ENCODE peak calls at places on chromosomes 13 and 19, in ten cellular contexts. One of them, this sample, is unnamed.

GRCh38 chr19:4379383-4380253 is 20.7 kb downstream of the SH3GL1 start:
- DNase-seq in CD4-positive, CD25-positive, alpha-beta regulatory T cell: no peak
- DNase-seq in effector memory CD4-positive, alpha-beta T cell: no peak
- DNase-seq in left ventricle myocardium inferior: no peak
- DNase-seq in psoas muscle: peak; percentile 93
- DNase-seq in tibial artery: no peak
- DNase-seq in esophagus squamous epithelium: no peak
- DNase-seq in endothelial cell of umbilical vein: peak; percentile 38
- DNase-seq in neuronal stem cell: no peak
- DNase-seq in cardiac muscle cell: peak; percentile 63
- DNase-seq in this sample: peak; percentile 74

GRCh38 chr19:39599116-39599515 is 3.2 kb upstream of the LGALS13 start:
- DNase-seq in CD4-positive, CD25-positive, alpha-beta regulatory T cell: no peak
- DNase-seq in effector memory CD4-positive, alpha-beta T cell: no peak
- DNase-seq in left ventricle myocardium inferior: no peak
- DNase-seq in psoas muscle: no peak
- DNase-seq in tibial artery: no peak
- DNase-seq in esophagus squamous epithelium: no peak
- DNase-seq in endothelial cell of umbilical vein: peak; percentile 18
- DNase-seq in neuronal stem cell: peak; percentile 53
- DNase-seq in cardiac muscle cell: peak; percentile 42
- DNase-seq in this sample: no peak

GRCh38 chr13:102395939-102396338 is 5.9 kb downstream of the FGF14 start:
- DNase-seq in CD4-positive, CD25-positive, alpha-beta regulatory T cell: no peak
- DNase-seq in effector memory CD4-positive, alpha-beta T cell: no peak
- DNase-seq in left ventricle myocardium inferior: no peak
- DNase-seq in psoas muscle: no peak
- DNase-seq in tibial artery: no peak
- DNase-seq in esophagus squamous epithelium: no peak
- DNase-seq in endothelial cell of umbilical vein: no peak
- DNase-seq in neuronal stem cell: no peak
- DNase-seq in cardiac muscle cell: no peak
- DNase-seq in this sample: no peak

GRCh38 chr13:38519229-38519910 is 167.5 kb upstream of the FREM2 start:
- DNase-seq in CD4-positive, CD25-positive, alpha-beta regulatory T cell: no peak
- DNase-seq in effector memory CD4-positive, alpha-beta T cell: no peak
- DNase-seq in left ventricle myocardium inferior: no peak
- DNase-seq in psoas muscle: no peak
- DNase-seq in tibial artery: no peak
- DNase-seq in esophagus squamous epithelium: no peak
- DNase-seq in endothelial cell of umbilical vein: no peak
- DNase-seq in neuronal stem cell: no peak
- DNase-seq in cardiac muscle cell: no peak
- DNase-seq in this sample: no peak

GRCh38 chr13:30925429-30925828 is 7.0 kb upstream of the TEX26 start:
- DNase-seq in CD4-positive, CD25-positive, alpha-beta regulatory T cell: no peak
- DNase-seq in effector memory CD4-positive, alpha-beta T cell: no peak
- DNase-seq in left ventricle myocardium inferior: no peak
- DNase-seq in psoas muscle: no peak
- DNase-seq in tibial artery: no peak
- DNase-seq in esophagus squamous epithelium: no peak
- DNase-seq in endothelial cell of umbilical vein: no peak
- DNase-seq in neuronal stem cell: no peak
- DNase-seq in cardiac muscle cell: no peak
- DNase-seq in this sample: no peak

GRCh38 chr19:17327654-17328516 is 6.8 kb downstream of the ANO8 start:
- DNase-seq in CD4-positive, CD25-positive, alpha-beta regulatory T cell: peak; percentile 55
- DNase-seq in effector memory CD4-positive, alpha-beta T cell: peak; percentile 52
- DNase-seq in left ventricle myocardium inferior: no peak
- DNase-seq in psoas muscle: no peak
- DNase-seq in tibial artery: no peak
- DNase-seq in esophagus squamous epithelium: no peak
- DNase-seq in endothelial cell of umbilical vein: peak; percentile 52
- DNase-seq in neuronal stem cell: peak; percentile 84
- DNase-seq in cardiac muscle cell: peak; percentile 83
- DNase-seq in this sample: peak; percentile 89

GRCh38 chr13:105518086-105518485 is 1017.4 kb downstream of the EFNB2 start:
- DNase-seq in CD4-positive, CD25-positive, alpha-beta regulatory T cell: no peak
- DNase-seq in effector memory CD4-positive, alpha-beta T cell: no peak
- DNase-seq in left ventricle myocardium inferior: no peak
- DNase-seq in psoas muscle: no peak
- DNase-seq in tibial artery: no peak
- DNase-seq in esophagus squamous epithelium: no peak
- DNase-seq in endothelial cell of umbilical vein: no peak
- DNase-seq in neuronal stem cell: no peak
- DNase-seq in cardiac muscle cell: no peak
- DNase-seq in this sample: no peak

GRCh38 chr13:113801289-113801961 is 42.4 kb downstream of the TMEM255B start:
- DNase-seq in CD4-positive, CD25-positive, alpha-beta regulatory T cell: no peak
- DNase-seq in effector memory CD4-positive, alpha-beta T cell: no peak
- DNase-seq in left ventricle myocardium inferior: no peak
- DNase-seq in psoas muscle: peak; percentile 48
- DNase-seq in tibial artery: no peak
- DNase-seq in esophagus squamous epithelium: no peak
- DNase-seq in endothelial cell of umbilical vein: no peak
- DNase-seq in neuronal stem cell: no peak
- DNase-seq in cardiac muscle cell: no peak
- DNase-seq in this sample: peak; percentile 25

GRCh38 chr19:347946-348861 is 3.6 kb upstream of the MIER2 start:
- DNase-seq in CD4-positive, CD25-positive, alpha-beta regulatory T cell: no peak
- DNase-seq in effector memory CD4-positive, alpha-beta T cell: no peak
- DNase-seq in left ventricle myocardium inferior: no peak
- DNase-seq in psoas muscle: no peak
- DNase-seq in tibial artery: no peak
- DNase-seq in esophagus squamous epithelium: no peak
- DNase-seq in endothelial cell of umbilical vein: peak; percentile 76
- DNase-seq in neuronal stem cell: no peak
- DNase-seq in cardiac muscle cell: no peak
- DNase-seq in this sample: no peak

GRCh38 chr19:38206006-38206745 is 17.8 kb downstream of the DPF1 start:
- DNase-seq in CD4-positive, CD25-positive, alpha-beta regulatory T cell: no peak
- DNase-seq in effector memory CD4-positive, alpha-beta T cell: no peak
- DNase-seq in left ventricle myocardium inferior: no peak
- DNase-seq in psoas muscle: no peak
- DNase-seq in tibial artery: no peak
- DNase-seq in esophagus squamous epithelium: no peak
- DNase-seq in endothelial cell of umbilical vein: no peak
- DNase-seq in neuronal stem cell: no peak
- DNase-seq in cardiac muscle cell: no peak
- DNase-seq in this sample: no peak

GRCh38 chr19:13189600-13189999 is 39.4 kb downstream of the IER2 start:
- DNase-seq in CD4-positive, CD25-positive, alpha-beta regulatory T cell: no peak
- DNase-seq in effector memory CD4-positive, alpha-beta T cell: no peak
- DNase-seq in left ventricle myocardium inferior: no peak
- DNase-seq in psoas muscle: no peak
- DNase-seq in tibial artery: no peak
- DNase-seq in esophagus squamous epithelium: no peak
- DNase-seq in endothelial cell of umbilical vein: no peak
- DNase-seq in neuronal stem cell: no peak
- DNase-seq in cardiac muscle cell: peak; percentile 37
- DNase-seq in this sample: no peak
- H3K4me1 ChIP-seq in CD4-positive, CD25-positive, alpha-beta regulatory T cell: peaks cover 22% of the 10 kb centered on the region
- H3K4me1 ChIP-seq in effector memory CD4-positive, alpha-beta T cell: peaks cover 3% of the 10 kb centered on the region
- H3K4me1 ChIP-seq in left ventricle myocardium inferior: peaks cover 4% of the 10 kb centered on the region
- H3K4me1 ChIP-seq in psoas muscle: no peaks in the 10 kb centered on the region
- H3K4me1 ChIP-seq in tibial artery: no peaks in the 10 kb centered on the region
- H3K4me1 ChIP-seq in esophagus squamous epithelium: peaks cover 7% of the 10 kb centered on the region
- H3K4me1 ChIP-seq in endothelial cell of umbilical vein: no peaks in the 10 kb centered on the region
- H3K4me1 ChIP-seq in neuronal stem cell: no peaks in the 10 kb centered on the region
- H3K4me1 ChIP-seq in cardiac muscle cell: no peaks in the 10 kb centered on the region
- H3K4me1 ChIP-seq in this sample: no peaks in the 10 kb centered on the region

GRCh38 chr13:59425211-59425721 is 738.5 kb downstream of the DIAPH3 start:
- DNase-seq in CD4-positive, CD25-positive, alpha-beta regulatory T cell: no peak
- DNase-seq in effector memory CD4-positive, alpha-beta T cell: no peak
- DNase-seq in left ventricle myocardium inferior: no peak
- DNase-seq in psoas muscle: no peak
- DNase-seq in tibial artery: no peak
- DNase-seq in esophagus squamous epithelium: no peak
- DNase-seq in endothelial cell of umbilical vein: no peak
- DNase-seq in neuronal stem cell: no peak
- DNase-seq in cardiac muscle cell: peak; percentile 64
- DNase-seq in this sample: no peak

GRCh38 chr13:59422646-59423045 is 741.1 kb downstream of the DIAPH3 start:
- DNase-seq in CD4-positive, CD25-positive, alpha-beta regulatory T cell: no peak
- DNase-seq in effector memory CD4-positive, alpha-beta T cell: no peak
- DNase-seq in left ventricle myocardium inferior: no peak
- DNase-seq in psoas muscle: no peak
- DNase-seq in tibial artery: no peak
- DNase-seq in esophagus squamous epithelium: no peak
- DNase-seq in endothelial cell of umbilical vein: no peak
- DNase-seq in neuronal stem cell: no peak
- DNase-seq in cardiac muscle cell: no peak
- DNase-seq in this sample: no peak

GRCh38 chr13:59424661-59425060 is 739.1 kb downstream of the DIAPH3 start:
- DNase-seq in CD4-positive, CD25-positive, alpha-beta regulatory T cell: no peak
- DNase-seq in effector memory CD4-positive, alpha-beta T cell: no peak
- DNase-seq in left ventricle myocardium inferior: no peak
- DNase-seq in psoas muscle: no peak
- DNase-seq in tibial artery: no peak
- DNase-seq in esophagus squamous epithelium: no peak
- DNase-seq in endothelial cell of umbilical vein: no peak
- DNase-seq in neuronal stem cell: no peak
- DNase-seq in cardiac muscle cell: peak; percentile 43
- DNase-seq in this sample: no peak

GRCh38 chr13:59423708-59424355 is 739.9 kb downstream of the DIAPH3 start:
- DNase-seq in CD4-positive, CD25-positive, alpha-beta regulatory T cell: no peak
- DNase-seq in effector memory CD4-positive, alpha-beta T cell: no peak
- DNase-seq in left ventricle myocardium inferior: no peak
- DNase-seq in psoas muscle: no peak
- DNase-seq in tibial artery: no peak
- DNase-seq in esophagus squamous epithelium: no peak
- DNase-seq in endothelial cell of umbilical vein: no peak
- DNase-seq in neuronal stem cell: no peak
- DNase-seq in cardiac muscle cell: no peak
- DNase-seq in this sample: no peak
- H3K27ac ChIP-seq in CD4-positive, CD25-positive, alpha-beta regulatory T cell: no peak overlapping the region
- H3K27ac ChIP-seq in effector memory CD4-positive, alpha-beta T cell: no peak overlapping the region
- H3K27ac ChIP-seq in left ventricle myocardium inferior: no peak overlapping the region
- H3K27ac ChIP-seq in psoas muscle: no peak overlapping the region
- H3K27ac ChIP-seq in tibial artery: no peak overlapping the region
- H3K27ac ChIP-seq in esophagus squamous epithelium: no peak overlapping the region
- H3K27ac ChIP-seq in endothelial cell of umbilical vein: no peak overlapping the region
- H3K27ac ChIP-seq in neuronal stem cell: no peak overlapping the region
- H3K27ac ChIP-seq in cardiac muscle cell: no peak overlapping the region
- H3K27ac ChIP-seq in this sample: no peak overlapping the region

GRCh38 chr13:51479199-51479523 is 26.3 kb upstream of the INTS6 start:
- DNase-seq in CD4-positive, CD25-positive, alpha-beta regulatory T cell: no peak
- DNase-seq in effector memory CD4-positive, alpha-beta T cell: no peak
- DNase-seq in left ventricle myocardium inferior: no peak
- DNase-seq in psoas muscle: no peak
- DNase-seq in tibial artery: no peak
- DNase-seq in esophagus squamous epithelium: no peak
- DNase-seq in endothelial cell of umbilical vein: peak; percentile 13
- DNase-seq in neuronal stem cell: no peak
- DNase-seq in cardiac muscle cell: peak; percentile 25
- DNase-seq in this sample: no peak
- H3K4me3 ChIP-seq in CD4-positive, CD25-positive, alpha-beta regulatory T cell: no peak overlapping the region
- H3K4me3 ChIP-seq in effector memory CD4-positive, alpha-beta T cell: no peak overlapping the region
- H3K4me3 ChIP-seq in left ventricle myocardium inferior: no peak overlapping the region
- H3K4me3 ChIP-seq in psoas muscle: no peak overlapping the region
- H3K4me3 ChIP-seq in tibial artery: no peak overlapping the region
- H3K4me3 ChIP-seq in esophagus squamous epithelium: no peak overlapping the region
- H3K4me3 ChIP-seq in endothelial cell of umbilical vein: no peak overlapping the region
- H3K4me3 ChIP-seq in neuronal stem cell: no peak overlapping the region
- H3K4me3 ChIP-seq in cardiac muscle cell: no peak overlapping the region
- H3K4me3 ChIP-seq in this sample: no peak overlapping the region

GRCh38 chr19:1851581-1852293 is 3.5 kb upstream of the REXO1 start:
- DNase-seq in CD4-positive, CD25-positive, alpha-beta regulatory T cell: peak; percentile 65
- DNase-seq in effector memory CD4-positive, alpha-beta T cell: peak; percentile 43
- DNase-seq in left ventricle myocardium inferior: no peak
- DNase-seq in psoas muscle: no peak
- DNase-seq in tibial artery: no peak
- DNase-seq in esophagus squamous epithelium: no peak
- DNase-seq in endothelial cell of umbilical vein: no peak
- DNase-seq in neuronal stem cell: no peak
- DNase-seq in cardiac muscle cell: no peak
- DNase-seq in this sample: no peak
- H3K4me1 ChIP-seq in CD4-positive, CD25-positive, alpha-beta regulatory T cell: peaks cover 73% of the 10 kb centered on the region
- H3K4me1 ChIP-seq in effector memory CD4-positive, alpha-beta T cell: peaks cover 61% of the 10 kb centered on the region
- H3K4me1 ChIP-seq in left ventricle myocardium inferior: peaks cover 64% of the 10 kb centered on the region
- H3K4me1 ChIP-seq in psoas muscle: peaks cover 25% of the 10 kb centered on the region
- H3K4me1 ChIP-seq in tibial artery: peaks cover 24% of the 10 kb centered on the region
- H3K4me1 ChIP-seq in esophagus squamous epithelium: peaks cover 78% of the 10 kb centered on the region
- H3K4me1 ChIP-seq in endothelial cell of umbilical vein: peaks cover 26% of the 10 kb centered on the region
- H3K4me1 ChIP-seq in neuronal stem cell: peaks cover 22% of the 10 kb centered on the region
- H3K4me1 ChIP-seq in cardiac muscle cell: peaks cover 36% of the 10 kb centered on the region
- H3K4me1 ChIP-seq in this sample: peaks cover 31% of the 10 kb centered on the region

GRCh38 chr19:13100031-13100588 is 2.5 kb downstream of the LYL1 start:
- DNase-seq in CD4-positive, CD25-positive, alpha-beta regulatory T cell: peak; percentile 44
- DNase-seq in effector memory CD4-positive, alpha-beta T cell: no peak
- DNase-seq in left ventricle myocardium inferior: no peak
- DNase-seq in psoas muscle: no peak
- DNase-seq in tibial artery: no peak
- DNase-seq in esophagus squamous epithelium: no peak
- DNase-seq in endothelial cell of umbilical vein: peak; percentile 51
- DNase-seq in neuronal stem cell: no peak
- DNase-seq in cardiac muscle cell: no peak
- DNase-seq in this sample: no peak

GRCh38 chr19:13102416-13102665 is 317 bp downstream of the LYL1 start:
- DNase-seq in CD4-positive, CD25-positive, alpha-beta regulatory T cell: no peak
- DNase-seq in effector memory CD4-positive, alpha-beta T cell: no peak
- DNase-seq in left ventricle myocardium inferior: no peak
- DNase-seq in psoas muscle: no peak
- DNase-seq in tibial artery: no peak
- DNase-seq in esophagus squamous epithelium: no peak
- DNase-seq in endothelial cell of umbilical vein: no peak
- DNase-seq in neuronal stem cell: no peak
- DNase-seq in cardiac muscle cell: no peak
- DNase-seq in this sample: no peak

GRCh38 chr19:13102666-13103584 is at the start of gene LYL1:
- DNase-seq in CD4-positive, CD25-positive, alpha-beta regulatory T cell: peak; percentile 30
- DNase-seq in effector memory CD4-positive, alpha-beta T cell: no peak
- DNase-seq in left ventricle myocardium inferior: peak; percentile 87
- DNase-seq in psoas muscle: peak; percentile 88
- DNase-seq in tibial artery: peak; percentile 77
- DNase-seq in esophagus squamous epithelium: no peak
- DNase-seq in endothelial cell of umbilical vein: peak; percentile 98
- DNase-seq in neuronal stem cell: no peak
- DNase-seq in cardiac muscle cell: peak; percentile 84
- DNase-seq in this sample: peak; percentile 88

GRCh38 chr19:13100871-13101589 is 1.6 kb downstream of the LYL1 start:
- DNase-seq in CD4-positive, CD25-positive, alpha-beta regulatory T cell: no peak
- DNase-seq in effector memory CD4-positive, alpha-beta T cell: no peak
- DNase-seq in left ventricle myocardium inferior: no peak
- DNase-seq in psoas muscle: no peak
- DNase-seq in tibial artery: no peak
- DNase-seq in esophagus squamous epithelium: no peak
- DNase-seq in endothelial cell of umbilical vein: peak; percentile 60
- DNase-seq in neuronal stem cell: no peak
- DNase-seq in cardiac muscle cell: no peak
- DNase-seq in this sample: no peak

GRCh38 chr19:13101590-13102415 is 855 bp downstream of the LYL1 start:
- DNase-seq in CD4-positive, CD25-positive, alpha-beta regulatory T cell: no peak
- DNase-seq in effector memory CD4-positive, alpha-beta T cell: no peak
- DNase-seq in left ventricle myocardium inferior: no peak
- DNase-seq in psoas muscle: no peak
- DNase-seq in tibial artery: no peak
- DNase-seq in esophagus squamous epithelium: no peak
- DNase-seq in endothelial cell of umbilical vein: no peak
- DNase-seq in neuronal stem cell: no peak
- DNase-seq in cardiac muscle cell: no peak
- DNase-seq in this sample: no peak
- H3K27ac ChIP-seq in CD4-positive, CD25-positive, alpha-beta regulatory T cell: peak overlapping the region; percentile 87
- H3K27ac ChIP-seq in effector memory CD4-positive, alpha-beta T cell: peak overlapping the region; percentile 65
- H3K27ac ChIP-seq in left ventricle myocardium inferior: peak overlapping the region; percentile 97
- H3K27ac ChIP-seq in psoas muscle: peak overlapping the region; percentile 60
- H3K27ac ChIP-seq in tibial artery: peak overlapping the region; percentile 80
- H3K27ac ChIP-seq in esophagus squamous epithelium: peak overlapping the region; percentile 91
- H3K27ac ChIP-seq in endothelial cell of umbilical vein: peak overlapping the region; percentile 76
- H3K27ac ChIP-seq in neuronal stem cell: no peak overlapping the region
- H3K27ac ChIP-seq in cardiac muscle cell: no peak overlapping the region
- H3K27ac ChIP-seq in this sample: peak overlapping the region; percentile 82